ENCODE peak calls at places on chromosomes 5 and 9, in eight cellular contexts. H is right cardiac atrium, T is adrenal gland, Z is mucosa of gallbladder, D is upper lobe of left lung, K is SW 1271, B is cerebellum, L is KBM-7. M is an unnamed sample.
A peak's percentile ranks its signal among the peaks of the same experiment; 100 is the strongest.

GRCh38 chr5:57470339-57470738 is 12.3 kb downstream of the ACTBL2 start:
- DNase-seq in Z (no peak), L (no peak), B (no peak), D (no peak), K (no peak), T (no peak), H (no peak), M (peak; percentile 66)

GRCh38 chr5:160030631-160031377 is 21.9 kb downstream of the TTC1 start:
- DNase-seq in L (no peak), H (no peak), T (no peak), D (no peak), Z (no peak), K (no peak), B (no peak), M (peak; percentile 66)

GRCh38 chr5:52870448-52870847 is 82.7 kb downstream of the ITGA1 start:
- DNase-seq in K (no peak), Z (no peak), T (peak; percentile 43), D (no peak), B (no peak), L (no peak), H (peak; percentile 67), M (peak; percentile 66)

GRCh38 chr9:76761448-76761847 is 2.8 kb upstream of the PCA3 start:
- DNase-seq in L (peak; percentile 17), T (no peak), B (no peak), D (no peak), H (no peak), K (peak; percentile 7), Z (no peak), M (peak; percentile 3)

GRCh38 chr9:76086521-76086920 is 196.0 kb downstream of the PCSK5 start:
- DNase-seq in H (no peak), D (no peak), T (no peak), B (no peak), K (no peak), Z (no peak), L (no peak), M (peak; percentile 21)

GRCh38 chr5:11511878-11512277 is 392.4 kb downstream of the CTNND2 start:
- DNase-seq in Z (no peak), H (no peak), B (no peak), D (no peak), L (no peak), K (no peak), T (no peak), M (no peak)

GRCh38 chr9:121282309-121283071 is 14.5 kb downstream of the GSN start:
- DNase-seq in K (peak; percentile 65), T (peak; percentile 61), Z (peak; percentile 63), B (no peak), H (peak; percentile 87), D (peak; percentile 75), L (peak; percentile 75), M (peak; percentile 94)

GRCh38 chr5:179837076-179838011 is 16.6 kb downstream of the SQSTM1 start:
- DNase-seq in K (no peak), H (no peak), T (no peak), Z (no peak), B (no peak), L (no peak), D (no peak), M (no peak)

GRCh38 chr9:89428901-89429890 is 68.7 kb downstream of the SEMA4D start:
- DNase-seq in T (no peak), Z (no peak), L (peak; percentile 82), H (no peak), B (no peak), K (no peak), D (no peak), M (no peak)

GRCh38 chr5:76716456-76717157 is 681 bp downstream of the F2R start:
- DNase-seq in H (peak; percentile 63), D (no peak), Z (no peak), B (no peak), L (peak; percentile 62), T (no peak), K (peak; percentile 20), M (no peak)

GRCh38 chr9:100472725-100473261 is at the start of gene TMEFF1:
- DNase-seq in H (peak; percentile 77), L (peak; percentile 50), D (no peak), Z (no peak), B (peak; percentile 39), T (no peak), K (no peak), M (peak; percentile 19)

GRCh38 chr9:101705135-101705661 is 33.2 kb downstream of the GRIN3A start:
- DNase-seq in T (no peak), L (no peak), Z (peak; percentile 13), K (no peak), D (peak; percentile 26), B (peak; percentile 24), H (peak; percentile 37), M (peak; percentile 11)

GRCh38 chr9:136713555-136713949 is 1.2 kb downstream of the DIPK1B start:
- DNase-seq in H (peak; percentile 85), T (no peak), L (no peak), Z (no peak), K (no peak), D (no peak), B (no peak), M (no peak)

GRCh38 chr5:78569441-78569840 is 79.1 kb downstream of the LHFPL2 start:
- DNase-seq in K (no peak), T (peak; percentile 77), Z (peak; percentile 41), D (peak; percentile 56), B (no peak), H (peak; percentile 75), L (peak; percentile 33), M (no peak)

GRCh38 chr5:134527156-134527960 is 1.9 kb downstream of the JADE2 start:
- DNase-seq in T (peak; percentile 84), K (peak; percentile 98), B (peak; percentile 90), L (peak; percentile 88), H (peak; percentile 96), Z (peak; percentile 81), D (peak; percentile 87), M (peak; percentile 85)

GRCh38 chr9:35774907-35775635 is 16.3 kb upstream of the NPR2 start:
- DNase-seq in T (peak; percentile 39), Z (no peak), H (peak; percentile 66), K (no peak), B (peak; percentile 39), L (peak; percentile 81), D (no peak), M (no peak)

GRCh38 chr9:129202613-129203555 is 24.8 kb upstream of the IER5L start:
- DNase-seq in K (peak; percentile 71), D (peak; percentile 87), Z (peak; percentile 87), T (peak; percentile 79), B (peak; percentile 95), H (peak; percentile 95), L (peak; percentile 80), M (peak; percentile 70)

GRCh38 chr9:126016579-126017290 is 269.6 kb downstream of the PBX3 start:
- DNase-seq in T (no peak), L (no peak), H (peak; percentile 55), K (no peak), D (no peak), B (no peak), Z (no peak), M (no peak)

GRCh38 chr5:116411101-116411571 is 163.5 kb downstream of the SEMA6A start:
- DNase-seq in B (peak; percentile 84), K (no peak), T (no peak), H (peak; percentile 71), D (no peak), Z (no peak), L (no peak), M (no peak)

GRCh38 chr9:74824654-74825053 is 63.1 kb downstream of the TRPM6 start:
- DNase-seq in H (no peak), B (no peak), K (no peak), T (peak; percentile 67), Z (no peak), L (no peak), D (no peak), M (peak; percentile 40)

GRCh38 chr9:114549677-114550330 is 37.8 kb upstream of the ATP6V1G1 start:
- DNase-seq in Z (no peak), L (no peak), H (no peak), T (no peak), D (no peak), B (no peak), K (no peak), M (peak; percentile 18)

GRCh38 chr5:170782438-170782837 is 1.1 kb upstream of the GABRP start:
- DNase-seq in T (no peak), K (no peak), L (no peak), D (no peak), Z (peak; percentile 31), H (no peak), B (no peak), M (no peak)

GRCh38 chr9:131704195-131704983 is 35.5 kb downstream of the RAPGEF1 start:
- DNase-seq in L (no peak), H (no peak), Z (no peak), T (no peak), B (no peak), D (no peak), K (no peak), M (no peak)

GRCh38 chr9:84152204-84152603 is 171.6 kb downstream of the RMI1 start:
- DNase-seq in B (no peak), D (no peak), K (no peak), T (no peak), L (no peak), Z (no peak), H (no peak), M (no peak)

GRCh38 chr9:128903871-128904371 is 16.9 kb upstream of the PHYHD1 start:
- DNase-seq in K (no peak), D (no peak), T (no peak), Z (no peak), L (no peak), B (no peak), H (no peak), M (no peak)

GRCh38 chr5:56128166-56128565 is 105.0 kb downstream of the ANKRD55 start:
- DNase-seq in T (no peak), D (no peak), H (peak; percentile 46), B (no peak), Z (no peak), K (no peak), L (no peak), M (no peak)

GRCh38 chr5:159211712-159212111 is 2.4 kb upstream of the RNF145 start:
- DNase-seq in H (no peak), K (no peak), L (peak; percentile 61), D (peak; percentile 70), B (no peak), Z (no peak), T (no peak), M (no peak)

GRCh38 chr9:136882109-136882946 is 4.0 kb upstream of the TRAF2 start:
- DNase-seq in D (peak; percentile 70), K (peak; percentile 83), L (peak; percentile 28), T (peak; percentile 95), B (no peak), Z (peak; percentile 68), H (peak; percentile 80), M (peak; percentile 61)

GRCh38 chr5:37838152-37838932 is 1.5 kb downstream of the GDNF start:
- DNase-seq in T (peak; percentile 19), L (no peak), D (no peak), H (peak; percentile 61), B (peak; percentile 57), K (no peak), Z (no peak), M (peak; percentile 66)

GRCh38 chr5:138979684-138980275 is 104.6 kb upstream of the LRRTM2 start:
- DNase-seq in L (peak; percentile 42), K (no peak), D (no peak), B (no peak), Z (no peak), H (no peak), T (no peak), M (no peak)

GRCh38 chr9:107710552-107710951 is 221.0 kb upstream of the KLF4 start:
- DNase-seq in L (no peak), T (no peak), H (no peak), Z (no peak), B (no peak), D (no peak), K (no peak), M (peak; percentile 20)

GRCh38 chr9:106920701-106921283 is 57.8 kb downstream of the ZNF462 start:
- DNase-seq in D (no peak), H (no peak), L (no peak), T (peak; percentile 33), B (peak; percentile 17), Z (peak; percentile 75), K (no peak), M (peak; percentile 42)

GRCh38 chr5:76855961-76856360 is 6.1 kb downstream of the S100Z start:
- DNase-seq in B (no peak), K (no peak), T (peak; percentile 39), D (peak; percentile 50), L (peak; percentile 96), Z (no peak), H (no peak), M (no peak)

M was measured in AG10803.